ENCODE peak calls at places on chromosomes 6 and 20, in seven cellular contexts. M, P, B, C, I, J and S are unnamed samples. For H3K27me3, the result is how much of the 10 kb centered on the place peaks cover.

GRCh38 chr6:79694156-79694555 is 63.0 kb downstream of the SH3BGRL2 start:
- DNase-seq in M (no peak), P (no peak), B (no peak), C (no peak), I (no peak), J (peak), S (no peak)

GRCh38 chr6:15872252-15873103 is 209.7 kb upstream of the DTNBP1 start:
- DNase-seq in M (no peak), P (no peak), B (no peak), C (no peak), I (no peak), J (no peak), S (no peak)

GRCh38 chr20:7939663-7940062 is 595 bp downstream of the HAO1 start:
- DNase-seq in M (no peak), P (no peak), B (no peak), C (no peak), I (no peak), J (no peak), S (no peak)

GRCh38 chr6:108846628-108847027 is 1.6 kb upstream of the ARMC2 start:
- DNase-seq in M (no peak), P (no peak), B (no peak), C (peak), I (no peak), J (no peak), S (no peak)

GRCh38 chr6:150030611-150031010 is 5.3 kb upstream of the RAET1L start:
- DNase-seq in M (peak), P (no peak), B (no peak), C (no peak), I (no peak), J (no peak), S (no peak)

GRCh38 chr6:95094751-95095150 is 482.6 kb upstream of the MANEA start:
- DNase-seq in M (no peak), P (no peak), B (no peak), C (peak), I (no peak), J (peak), S (no peak)

GRCh38 chr20:32964575-32964974 is 39.7 kb downstream of the SUN5 start:
- DNase-seq in M (no peak), P (no peak), B (no peak), C (no peak), I (no peak), J (no peak), S (no peak)

GRCh38 chr6:166463363-166464067 is 80.8 kb upstream of the MPC1 start:
- DNase-seq in M (peak), P (no peak), B (no peak), C (no peak), I (no peak), J (no peak), S (peak)

GRCh38 chr20:29873946-29874345 is 1383.5 kb upstream of the DEFB115 start:
- DNase-seq in M (peak), P (no peak), B (peak), C (no peak), I (no peak), J (peak), S (peak)

GRCh38 chr20:36573798-36574277 is 441 bp downstream of the TGIF2 start:
- DNase-seq in M (peak), P (no peak), B (no peak), C (no peak), I (no peak), J (peak), S (peak)

GRCh38 chr6:129844118-129844891 is 16.8 kb downstream of the TMEM244 start:
- DNase-seq in M (no peak), P (no peak), B (no peak), C (peak), I (peak), J (peak), S (no peak)

GRCh38 chr6:133227344-133227743 is 13.8 kb upstream of the EYA4 start:
- DNase-seq in M (no peak), P (no peak), B (no peak), C (no peak), I (no peak), J (no peak), S (no peak)

GRCh38 chr6:109770779-109771178 is 79.7 kb downstream of the FIG4 start:
- DNase-seq in M (no peak), P (no peak), B (no peak), C (no peak), I (no peak), J (no peak), S (no peak)

GRCh38 chr6:122109075-122109474 is 290.4 kb upstream of the HSF2 start:
- DNase-seq in M (no peak), P (no peak), B (no peak), C (no peak), I (no peak), J (peak), S (no peak)

GRCh38 chr6:117590447-117590846 is 11.9 kb downstream of the GOPC start:
- DNase-seq in M (no peak), P (no peak), B (no peak), C (no peak), I (no peak), J (no peak), S (no peak)

GRCh38 chr6:11600251-11600650 is 62.7 kb downstream of the TMEM170B start:
- DNase-seq in M (no peak), P (no peak), B (no peak), C (no peak), I (no peak), J (no peak), S (no peak)

GRCh38 chr6:110609101-110609500 is 132.7 kb upstream of the SLC22A16 start:
- DNase-seq in M (no peak), P (no peak), B (no peak), C (no peak), I (no peak), J (no peak), S (no peak)

GRCh38 chr6:23218751-23219150 is 649.4 kb downstream of the HDGFL1 start:
- DNase-seq in M (no peak), P (no peak), B (no peak), C (no peak), I (no peak), J (no peak), S (no peak)

GRCh38 chr20:41265931-41266330 is 51.6 kb downstream of the ZHX3 start:
- DNase-seq in M (no peak), P (no peak), B (no peak), C (no peak), I (no peak), J (no peak), S (no peak)

GRCh38 chr20:58746551-58747399 is 54.2 kb downstream of the NPEPL1 start:
- DNase-seq in M (no peak), P (no peak), B (no peak), C (no peak), I (no peak), J (no peak), S (no peak)

GRCh38 chr6:18395177-18395850 is 8.2 kb downstream of the RNF144B start:
- DNase-seq in M (no peak), P (no peak), B (no peak), C (no peak), I (no peak), J (no peak), S (no peak)

GRCh38 chr6:125753218-125753936 is 3.9 kb downstream of the HEY2 start:
- DNase-seq in M (no peak), P (no peak), B (no peak), C (no peak), I (no peak), J (peak), S (no peak)

GRCh38 chr6:144415835-144416237 is 130.7 kb downstream of the UTRN start:
- DNase-seq in M (no peak), P (no peak), B (no peak), C (peak), I (peak), J (no peak), S (peak)

GRCh38 chr6:3285049-3285639 is 26.4 kb downstream of the PSMG4 start:
- DNase-seq in M (peak), P (no peak), B (no peak), C (no peak), I (no peak), J (no peak), S (peak)

GRCh38 chr6:163526356-163526755 is 111.8 kb downstream of the QKI start:
- DNase-seq in M (no peak), P (no peak), B (no peak), C (no peak), I (no peak), J (no peak), S (no peak)

GRCh38 chr6:45488269-45488668 is 110.5 kb upstream of the SUPT3H start:
- DNase-seq in M (no peak), P (no peak), B (no peak), C (no peak), I (no peak), J (no peak), S (no peak)

GRCh38 chr6:45488884-45489283 is 111.2 kb upstream of the SUPT3H start:
- DNase-seq in M (no peak), P (no peak), B (no peak), C (no peak), I (no peak), J (no peak), S (no peak)

GRCh38 chr6:45486739-45487138 is 109.0 kb upstream of the SUPT3H start:
- DNase-seq in M (no peak), P (no peak), B (no peak), C (no peak), I (no peak), J (no peak), S (no peak)

GRCh38 chr6:45491048-45491447 is 113.3 kb upstream of the SUPT3H start:
- DNase-seq in M (no peak), P (no peak), B (no peak), C (no peak), I (no peak), J (no peak), S (no peak)

DNA sequence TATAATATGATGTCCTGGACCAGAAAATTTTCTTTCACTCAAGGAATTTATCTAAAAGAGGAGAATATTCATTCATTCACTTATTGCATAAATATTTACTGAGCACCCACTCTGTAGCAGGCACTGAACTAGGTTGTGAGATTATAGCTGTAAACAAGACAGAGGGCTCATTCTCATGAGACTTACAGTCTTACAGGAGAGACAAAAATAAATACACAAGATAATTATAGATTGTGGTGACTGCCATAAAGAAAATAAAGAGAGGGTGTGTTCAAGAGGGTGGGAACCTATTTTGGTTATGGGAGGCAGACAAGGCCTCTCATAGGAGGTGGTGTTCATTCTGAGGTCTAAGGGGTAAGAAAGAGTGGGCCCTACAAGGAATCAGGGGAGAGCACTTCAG is 109.9 kb upstream of the SUPT3H start:
- DNase-seq in M (no peak), P (no peak), B (no peak), C (no peak), I (no peak), J (no peak), S (no peak)
- H3K27me3 ChIP-seq in M (under half), P (under half), B (under half), C (under half), I (under half), J (under half), S (under half)

DNA sequence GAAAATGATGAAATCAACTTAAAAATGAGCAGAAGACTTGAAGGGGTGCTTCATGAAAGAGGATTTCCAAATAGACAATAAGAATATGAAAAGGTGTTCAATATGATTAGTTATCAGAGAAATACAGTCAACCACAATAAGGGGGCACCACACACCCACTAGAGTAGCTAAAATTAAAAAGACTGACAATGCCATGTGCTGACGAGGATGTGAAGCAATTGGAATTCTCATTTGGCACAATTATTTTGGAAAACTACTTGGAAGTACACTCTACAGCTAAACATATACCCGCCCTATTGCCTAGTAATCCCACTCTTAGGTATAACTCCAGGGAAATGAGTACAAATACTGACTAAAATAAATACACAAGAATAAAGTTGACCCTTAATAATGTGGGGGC is 45.0 kb downstream of the MOCS1 start:
- DNase-seq in M (no peak), P (no peak), B (no peak), C (no peak), I (no peak), J (no peak), S (no peak)
- H3K27me3 ChIP-seq in M (under half), P (under half), B (under half), C (half or more), I (under half), J (under half), S (under half)

GRCh38 chr20:63413323-63413722 is 52.2 kb upstream of the CHRNA4 start:
- DNase-seq in M (no peak), P (no peak), B (no peak), C (no peak), I (no peak), J (no peak), S (no peak)

GRCh38 chr20:63411151-63411897 is 50.2 kb upstream of the CHRNA4 start:
- DNase-seq in M (no peak), P (no peak), B (no peak), C (no peak), I (no peak), J (no peak), S (no peak)

GRCh38 chr20:63413963-63414684 is 53.0 kb upstream of the CHRNA4 start:
- DNase-seq in M (no peak), P (no peak), B (no peak), C (no peak), I (no peak), J (no peak), S (no peak)

GRCh38 chr20:63412889-63413288 is 51.7 kb upstream of the CHRNA4 start:
- DNase-seq in M (no peak), P (no peak), B (no peak), C (no peak), I (no peak), J (no peak), S (no peak)

DNA sequence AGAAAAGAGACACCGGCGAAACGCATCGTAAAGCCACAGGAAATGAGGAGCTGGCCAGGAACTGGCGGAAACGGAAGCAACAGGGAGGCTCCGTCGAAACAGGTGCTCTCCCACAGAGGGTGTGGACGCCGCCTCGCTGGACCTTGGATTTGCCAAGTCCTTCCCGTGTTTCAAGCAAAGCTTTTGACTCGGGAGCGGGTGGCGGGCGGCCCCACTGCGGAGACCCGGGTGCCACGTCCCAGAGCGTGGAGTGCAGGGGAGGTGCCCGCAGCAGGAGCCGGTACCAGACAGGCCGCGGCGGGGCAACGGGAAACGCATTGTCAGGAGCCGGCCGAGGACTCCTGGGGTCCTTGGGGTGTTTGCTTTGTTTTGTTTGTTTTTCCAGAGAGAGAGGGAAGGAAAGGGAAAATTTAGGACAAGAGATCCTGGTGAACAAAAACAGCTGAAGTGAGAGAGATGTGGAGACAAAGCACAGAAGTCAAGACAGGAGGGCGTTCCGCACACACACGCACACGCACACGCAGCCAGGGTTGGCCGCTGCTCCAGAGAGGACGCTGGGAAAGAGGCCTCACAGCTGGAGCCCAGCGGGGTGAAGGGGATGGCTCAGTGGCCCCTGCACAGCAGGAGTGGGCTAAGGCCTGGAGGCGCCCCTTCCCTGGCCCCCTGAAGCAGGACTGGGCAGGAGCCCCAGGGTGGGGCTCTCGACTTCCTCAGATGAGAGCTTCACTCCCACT is 50.9 kb upstream of the CHRNA4 start:
- DNase-seq in M (no peak), P (no peak), B (no peak), C (no peak), I (no peak), J (no peak), S (no peak)
- H3K27me3 ChIP-seq in M (under half), P (half or more), B (under half), C (half or more), I (under half), J (under half), S (under half)

GRCh38 chr6:52186075-52186474 is at the start of gene IL17A:
- DNase-seq in M (no peak), P (no peak), B (no peak), C (no peak), I (no peak), J (no peak), S (no peak)
- H3K27me3 ChIP-seq in M (under half), P (under half), B (under half), C (half or more), I (under half), J (under half), S (under half)

DNA sequence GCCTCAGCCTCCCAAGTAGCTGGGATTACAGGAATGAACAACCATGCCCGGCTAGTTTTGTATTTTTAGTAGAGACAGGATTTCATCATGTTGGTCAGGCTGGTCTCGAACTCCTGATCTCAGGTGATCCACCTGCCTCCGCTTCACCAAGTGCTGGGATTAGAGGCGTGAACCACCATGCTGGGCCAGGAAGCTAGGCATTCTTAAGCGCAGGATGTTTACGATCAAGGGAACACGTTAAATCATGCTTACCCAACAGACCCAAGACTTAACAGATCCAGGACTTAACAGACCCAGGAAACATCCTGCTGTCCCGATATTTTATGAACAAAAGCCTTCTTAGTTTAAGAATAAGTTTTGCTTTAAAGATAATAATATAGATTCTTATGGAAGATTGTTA is 9.1 kb downstream of the PTGIS start:
- DNase-seq in M (peak), P (no peak), B (peak), C (no peak), I (no peak), J (no peak), S (no peak)
- H3K27me3 ChIP-seq in M (under half), P (half or more), B (under half), C (under half), I (under half), J (under half), S (under half)

GRCh38 chr6:29726795-29727194 is 3.6 kb downstream of the HLA-F start:
- DNase-seq in M (no peak), P (no peak), B (no peak), C (peak), I (no peak), J (no peak), S (no peak)

GRCh38 chr6:29727637-29728036 is 4.4 kb downstream of the HLA-F start:
- DNase-seq in M (no peak), P (no peak), B (no peak), C (no peak), I (no peak), J (no peak), S (no peak)

GRCh38 chr6:29723666-29724588 is 693 bp downstream of the HLA-F start:
- DNase-seq in M (peak), P (no peak), B (no peak), C (peak), I (no peak), J (peak), S (peak)

GRCh38 chr6:29724937-29725869 is 2.0 kb downstream of the HLA-F start:
- DNase-seq in M (no peak), P (no peak), B (peak), C (peak), I (no peak), J (no peak), S (no peak)

GRCh38 chr6:29725981-29726380 is 2.7 kb downstream of the HLA-F start:
- DNase-seq in M (no peak), P (no peak), B (no peak), C (peak), I (no peak), J (no peak), S (no peak)
- H3K27me3 ChIP-seq in M (under half), P (under half), B (under half), C (under half), I (under half), J (under half), S (under half)

GRCh38 chr6:29501106-29501505 is 13.3 kb upstream of the MAS1L start:
- DNase-seq in M (no peak), P (no peak), B (no peak), C (no peak), I (no peak), J (no peak), S (no peak)
- H3K27me3 ChIP-seq in M (under half), P (under half), B (under half), C (under half), I (under half), J (under half), S (under half)

GRCh38 chr20:61846741-61847419 is 218.8 kb downstream of the TAF4 start:
- DNase-seq in M (no peak), P (no peak), B (no peak), C (no peak), I (no peak), J (no peak), S (peak)
- H3K27me3 ChIP-seq in M (under half), P (under half), B (under half), C (half or more), I (under half), J (under half), S (under half)